ENCODE peak calls at places on chromosome 12, in ten cellular contexts. V is cerebellar nuclear complex; O is activated CD4-positive, alpha-beta T cell treated with anti-CD3 and anti-CD28 coated beads, Interleukin-2, amount 50 U/mL, for 1 hour; W is lower lobe of right lung; Y is heart left ventricle; E is SW480; S is GM20000; L is prostate gland; K is OCI-LY7; M is NCI-H748 treated with DMSO at 0.1 percent for 48 hours. F is an unnamed sample.

GRCh38 chr12:43151406-43152080 is 400.5 kb downstream of the ADAMTS20 start:
- DNase-seq in V (no peak), O (no peak), W (no peak), Y (no peak), E (no peak), S (no peak), L (no peak), K (no peak), M (no peak), F (no peak)

GRCh38 chr12:49342914-49343731 is 3.6 kb upstream of the DNAJC22 start:
- DNase-seq in V (no peak), O (no peak), W (no peak), Y (peak; percentile 41), E (no peak), S (peak; percentile 54), L (no peak), K (peak; percentile 54), M (no peak), F (no peak)

GRCh38 chr12:22312336-22312735 is 22.2 kb downstream of the ST8SIA1 start:
- DNase-seq in V (no peak), O (no peak), W (no peak), Y (peak; percentile 57), E (no peak), S (no peak), L (peak; percentile 40), K (no peak), M (no peak), F (no peak)

GRCh38 chr12:26878661-26879119 is 45.7 kb upstream of the ITPR2 start:
- DNase-seq in V (no peak), O (no peak), W (peak; percentile 61), Y (peak; percentile 87), E (no peak), S (peak; percentile 39), L (peak; percentile 79), K (peak; percentile 87), M (peak; percentile 9), F (no peak)

GRCh38 chr12:48336564-48336963 is 14.2 kb downstream of the ZNF641 start:
- DNase-seq in V (no peak), O (no peak), W (no peak), Y (no peak), E (no peak), S (no peak), L (no peak), K (peak; percentile 10), M (no peak), F (no peak)

GRCh38 chr12:3732901-3733300 is 20.0 kb downstream of the CRACR2A start:
- DNase-seq in V (no peak), O (no peak), W (peak; percentile 64), Y (no peak), E (peak; percentile 14), S (no peak), L (no peak), K (no peak), M (peak; percentile 29), F (no peak)

GRCh38 chr12:21813751-21814150 is 39.2 kb upstream of the KCNJ8 start:
- DNase-seq in V (no peak), O (no peak), W (no peak), Y (no peak), E (no peak), S (no peak), L (no peak), K (no peak), M (no peak), F (no peak)

GRCh38 chr12:57558864-57559263 is 9.0 kb downstream of the KIF5A start:
- DNase-seq in V (no peak), O (no peak), W (no peak), Y (no peak), E (no peak), S (no peak), L (no peak), K (no peak), M (no peak), F (no peak)

GRCh38 chr12:109131522-109132050 is 15.2 kb downstream of the ACACB start:
- DNase-seq in V (no peak), O (no peak), W (no peak), Y (peak; percentile 71), E (no peak), S (no peak), L (no peak), K (peak; percentile 52), M (no peak), F (no peak)

F was measured in NK-92 treated with Interleukin-12 subunit alpha and Interleukin-12 subunit beta, amount 100 ng/mL, for 24 hours.